ENCODE peak calls at places on chromosomes 1 and 21, in eight cellular contexts. Q is CD8-positive, alpha-beta T cell; C is thyroid gland; X is lower lobe of right lung; R is heart left ventricle; Z is aorta; W is IMR-90; B is neuronal stem cell. K is an unnamed sample.

GRCh38 chr1:17434016-17434415 is 5.5 kb downstream of the RCC2 start:
- DNase-seq in C (no peak), Q (no peak), W (no peak), R (no peak), B (no peak), Z (no peak), X (no peak), K (no peak)

GRCh38 chr1:169426174-169426716 is 1.0 kb downstream of the CCDC181 start:
- DNase-seq in W (no peak), Z (no peak), X (no peak), B (no peak), Q (no peak), R (no peak), C (no peak), K (no peak)

GRCh38 chr1:97918961-97919360 is 1.9 kb downstream of the DPYD start:
- DNase-seq in X (no peak), W (no peak), Q (no peak), R (no peak), B (no peak), C (no peak), Z (no peak), K (no peak)

GRCh38 chr1:3638676-3639075 is 11.2 kb downstream of the WRAP73 start:
- DNase-seq in Z (peak; percentile 29), B (no peak), Q (no peak), W (no peak), C (no peak), R (no peak), X (no peak), K (no peak)

GRCh38 chr1:191831572-191831971 is 326.7 kb upstream of the RGS18 start:
- DNase-seq in X (no peak), Z (no peak), Q (no peak), W (no peak), B (no peak), R (no peak), C (no peak), K (no peak)

GRCh38 chr1:205805082-205805711 is 7.8 kb downstream of the SLC41A1 start:
- DNase-seq in B (no peak), C (no peak), Z (no peak), X (no peak), W (no peak), Q (no peak), R (no peak), K (peak; percentile 55)

GRCh38 chr1:27577504-27578188 is 26.3 kb downstream of the AHDC1 start:
- DNase-seq in X (no peak), C (peak; percentile 64), Q (no peak), B (no peak), R (no peak), Z (no peak), W (no peak), K (no peak)

GRCh38 chr1:53255031-53255430 is 16.7 kb upstream of the MAGOH start:
- DNase-seq in Q (no peak), B (no peak), W (no peak), X (no peak), C (no peak), Z (no peak), R (no peak), K (no peak)

GRCh38 chr1:60463146-60463545 is 389.6 kb upstream of the C1orf87 start:
- DNase-seq in C (no peak), W (no peak), Z (no peak), Q (no peak), X (no peak), B (no peak), R (no peak), K (no peak)

GRCh38 chr1:212754715-212755114 is 36.9 kb downstream of the NSL1 start:
- DNase-seq in Z (no peak), R (no peak), W (no peak), Q (no peak), B (no peak), C (no peak), X (no peak), K (no peak)

GRCh38 chr1:185811062-185811709 is 77.0 kb downstream of the HMCN1 start:
- DNase-seq in X (no peak), W (no peak), B (no peak), C (no peak), R (no peak), Q (no peak), Z (no peak), K (no peak)

GRCh38 chr1:104092698-104093097 is 343.0 kb downstream of the AMY1C start:
- DNase-seq in Q (no peak), X (no peak), R (no peak), B (no peak), C (no peak), Z (no peak), W (no peak), K (no peak)

GRCh38 chr21:41605178-41605933 is 97.4 kb upstream of the TMPRSS2 start:
- DNase-seq in X (no peak), B (no peak), C (no peak), W (no peak), Z (no peak), Q (no peak), R (no peak), K (no peak)

GRCh38 chr1:46181343-46182260 is 5.3 kb upstream of the P3R3URF start:
- DNase-seq in Z (no peak), R (no peak), X (no peak), Q (no peak), W (peak; percentile 61), C (no peak), B (no peak), K (no peak)

GRCh38 chr1:207298186-207298585 is 23.3 kb upstream of the CD55 start:
- DNase-seq in R (no peak), W (no peak), Q (no peak), C (no peak), X (no peak), B (no peak), Z (no peak), K (no peak)

GRCh38 chr21:34132905-34133304 is 59.5 kb downstream of the MRPS6 start:
- DNase-seq in X (no peak), R (no peak), Z (no peak), Q (no peak), C (no peak), B (no peak), W (no peak), K (no peak)

GRCh38 chr21:34133802-34134201 is 60.4 kb downstream of the MRPS6 start:
- DNase-seq in R (no peak), C (no peak), Z (no peak), Q (no peak), X (no peak), W (no peak), B (no peak), K (no peak)

GRCh38 chr21:34132202-34132601 is 58.8 kb downstream of the MRPS6 start:
- DNase-seq in X (no peak), Z (peak; percentile 64), C (peak; percentile 50), R (no peak), W (no peak), Q (no peak), B (no peak), K (no peak)

GRCh38 chr21:34133392-34133791 is 60.0 kb downstream of the MRPS6 start:
- DNase-seq in R (no peak), B (no peak), X (no peak), Z (no peak), C (no peak), Q (no peak), W (no peak), K (no peak)

DNA sequence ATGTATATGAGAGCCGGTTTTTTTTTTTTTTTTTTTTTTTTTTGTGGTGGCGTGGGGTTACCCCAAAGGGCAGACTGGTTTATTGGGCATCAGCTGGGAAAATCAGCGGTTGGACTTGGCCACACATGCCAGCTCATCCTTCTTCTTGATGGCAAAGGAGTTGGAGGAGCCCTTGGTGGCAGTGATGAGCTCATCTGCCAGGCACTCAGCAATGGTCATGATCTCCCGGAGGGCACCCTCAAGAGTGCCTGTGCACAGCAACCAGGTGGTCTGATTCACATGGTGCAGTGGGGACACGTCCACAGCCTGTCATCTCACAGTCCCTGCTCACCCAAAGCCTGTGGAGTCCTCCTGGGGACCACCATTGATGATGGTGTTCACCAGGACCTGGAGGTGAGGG is 62.0 kb downstream of the MRPS6 start:
- DNase-seq in W (no peak), B (no peak), X (no peak), Q (no peak), R (no peak), Z (no peak), C (no peak), K (no peak)
- H3K36me3 ChIP-seq in W (peaks cover 7% of the 10 kb centered on the region), B (peaks cover 24% of the 10 kb centered on the region), X (peaks cover 7% of the 10 kb centered on the region), Q (no peaks in the 10 kb centered on the region), R (peaks cover 6% of the 10 kb centered on the region), Z (no peaks in the 10 kb centered on the region), C (no peaks in the 10 kb centered on the region), K (peaks cover 81% of the 10 kb centered on the region)

GRCh38 chr1:39933956-39934941 is 20.7 kb upstream of the MFSD2A start:
- DNase-seq in X (peak; percentile 92), Q (no peak), Z (peak; percentile 92), W (peak; percentile 91), B (no peak), C (peak; percentile 36), R (peak; percentile 80), K (peak; percentile 74)

GRCh38 chr1:39940253-39940652 is 14.7 kb upstream of the MFSD2A start:
- DNase-seq in R (no peak), B (no peak), Q (no peak), Z (peak; percentile 70), C (no peak), X (peak; percentile 62), W (no peak), K (no peak)

GRCh38 chr1:39940980-39941871 is 13.7 kb upstream of the MFSD2A start:
- DNase-seq in C (no peak), Q (no peak), R (no peak), B (no peak), X (no peak), W (no peak), Z (no peak), K (no peak)

GRCh38 chr1:39936724-39937491 is 18.0 kb upstream of the MFSD2A start:
- DNase-seq in X (no peak), B (no peak), R (no peak), C (no peak), W (no peak), Q (no peak), Z (peak; percentile 51), K (no peak)

GRCh38 chr1:39938856-39939255 is 16.1 kb upstream of the MFSD2A start:
- DNase-seq in C (no peak), W (no peak), Z (no peak), B (no peak), X (no peak), Q (no peak), R (no peak), K (no peak)
- H3K27me3 ChIP-seq in C (no peaks in the 10 kb centered on the region), W (peaks cover 17% of the 10 kb centered on the region), Z (no peaks in the 10 kb centered on the region), B (peaks cover 19% of the 10 kb centered on the region), X (no peaks in the 10 kb centered on the region), Q (no peaks in the 10 kb centered on the region), R (no peaks in the 10 kb centered on the region), K (no peaks in the 10 kb centered on the region)

DNA sequence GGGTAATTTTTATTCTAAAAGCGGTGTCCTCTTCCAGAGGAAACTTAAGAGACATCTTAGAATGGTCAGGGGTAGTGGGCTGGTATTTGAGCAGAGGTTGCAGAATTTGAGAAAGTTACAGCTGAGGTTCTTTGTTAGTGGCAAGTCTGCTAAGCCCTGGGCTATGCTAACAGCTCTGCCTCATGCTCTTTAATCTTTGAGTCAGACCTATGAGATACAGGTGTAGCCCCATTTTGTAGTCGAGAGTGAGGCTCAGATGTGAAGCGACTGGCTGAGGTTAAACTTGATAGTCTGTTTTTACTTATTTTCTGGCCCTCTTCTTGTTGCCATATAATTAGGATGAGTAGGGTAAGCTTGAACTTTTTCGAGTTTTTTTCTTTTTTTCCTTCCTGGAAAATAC is 4.7 kb downstream of the HMGN2 start:
- DNase-seq in C (no peak), B (no peak), Q (no peak), X (no peak), R (no peak), Z (no peak), W (no peak), K (no peak)
- H3K36me3 ChIP-seq in C (peaks cover 18% of the 10 kb centered on the region), B (peaks cover 36% of the 10 kb centered on the region), Q (peaks cover 29% of the 10 kb centered on the region), X (peaks cover 60% of the 10 kb centered on the region), R (peaks cover 66% of the 10 kb centered on the region), Z (no peaks in the 10 kb centered on the region), W (peaks cover 20% of the 10 kb centered on the region), K (peaks cover 56% of the 10 kb centered on the region)

GRCh38 chr1:12457771-12458170 is 160.2 kb downstream of the DHRS3 start:
- DNase-seq in Z (no peak), Q (no peak), B (no peak), X (no peak), C (no peak), R (no peak), W (no peak), K (no peak)
- H3K27me3 ChIP-seq in Z (no peaks in the 10 kb centered on the region), Q (no peaks in the 10 kb centered on the region), B (no peaks in the 10 kb centered on the region), X (no peaks in the 10 kb centered on the region), C (no peaks in the 10 kb centered on the region), R (no peaks in the 10 kb centered on the region), W (no peaks in the 10 kb centered on the region), K (no peaks in the 10 kb centered on the region)

K was measured in MG63.